ENCODE peak calls at places on chromosomes 4 and X, in five cellular contexts. Y is HCT116, X is GM23248, Q is neural progenitor cell, M is GM23338. R is an unnamed sample.

GRCh38 chr4:55524844-55525571 is 21.7 kb downstream of the CLOCK start:
- DNase-seq in Y (no peak), X (peak), Q (no peak), M (no peak), R (no peak)

GRCh38 chrX:68876731-68877130 is 47.9 kb downstream of the EFNB1 start:
- DNase-seq in X (no peak), Y (no peak), Q (peak), M (no peak), R (no peak)

GRCh38 chr4:42671431-42672194 is 14.7 kb upstream of the ATP8A1 start:
- DNase-seq in Y (no peak), X (no peak), M (no peak), Q (no peak), R (no peak)

GRCh38 chrX:131895002-131895401 is 128.1 kb upstream of the STK26 start:
- DNase-seq in M (no peak), Y (no peak), Q (no peak), X (peak), R (peak)

GRCh38 chr4:45663495-45664148 is 460.2 kb downstream of the GABRG1 start:
- DNase-seq in Y (no peak), X (peak), M (no peak), Q (no peak), R (no peak)

GRCh38 chrX:123959281-123960063 is 2.0 kb upstream of the STAG2 start:
- DNase-seq in X (peak), Y (no peak), M (peak), Q (peak), R (peak)

GRCh38 chrX:129808829-129809745 is 29.3 kb downstream of the SASH3 start:
- DNase-seq in X (peak), Q (no peak), Y (no peak), M (no peak), R (no peak)

GRCh38 chr4:41216294-41217019 is 2.1 kb upstream of the APBB2 start:
- DNase-seq in Y (peak), X (peak), M (peak), Q (peak), R (peak)

GRCh38 chr4:22483551-22483981 is 32.3 kb downstream of the ADGRA3 start:
- DNase-seq in Y (no peak), X (peak), Q (no peak), M (no peak), R (peak)

GRCh38 chr4:38802561-38803355 is 1.8 kb downstream of the TLR1 start:
- DNase-seq in X (no peak), M (peak), Y (no peak), Q (no peak), R (peak)

GRCh38 chr4:40826821-40827220 is 77.1 kb downstream of the NSUN7 start:
- DNase-seq in X (no peak), Q (no peak), M (no peak), Y (no peak), R (no peak)

GRCh38 chrX:49165901-49166881 is 3.6 kb downstream of the MAGIX start:
- DNase-seq in X (peak), Q (peak), Y (peak), M (peak), R (no peak)

GRCh38 chrX:8036914-8037313 is 109.7 kb upstream of the PNPLA4 start:
- DNase-seq in X (no peak), Y (no peak), M (no peak), Q (no peak), R (no peak)

GRCh38 chr4:66647468-66647867 is 897.8 kb downstream of the CENPC start:
- DNase-seq in Q (no peak), X (no peak), M (no peak), Y (no peak), R (peak)

GRCh38 chr4:186134254-186134653 is 29.8 kb downstream of the FAM149A start:
- DNase-seq in Q (no peak), M (no peak), X (no peak), Y (no peak), R (no peak)

GRCh38 chr4:86453044-86453501 is 93.2 kb upstream of the MAPK10 start:
- DNase-seq in Q (no peak), Y (no peak), X (no peak), M (no peak), R (peak)

GRCh38 chr4:73944061-73944875 is 37.6 kb downstream of the PF4 start:
- DNase-seq in Y (no peak), M (peak), Q (peak), X (peak), R (no peak)

GRCh38 chrX:126552313-126553022 is at the start of gene DCAF12L1:
- DNase-seq in M (peak), X (no peak), Q (peak), Y (no peak), R (no peak)

GRCh38 chr4:38396845-38397547 is 267.0 kb upstream of the KLF3 start:
- DNase-seq in X (no peak), Q (no peak), Y (no peak), M (peak), R (no peak)

GRCh38 chr4:142883433-142883832 is 37.3 kb upstream of the INPP4B start:
- DNase-seq in X (peak), Y (peak), M (peak), Q (peak), R (peak)

GRCh38 chrX:104335765-104336164 is 81.0 kb upstream of the ESX1 start:
- DNase-seq in Y (no peak), M (no peak), X (peak), Q (no peak), R (peak)

GRCh38 chrX:108736509-108737479 is at the start of gene IRS4:
- DNase-seq in Y (no peak), M (peak), Q (peak), X (peak), R (peak)

GRCh38 chrX:31293409-31293808 is 221.6 kb upstream of the FTHL17 start:
- DNase-seq in M (no peak), X (no peak), Q (no peak), Y (no peak), R (no peak)

GRCh38 chr4:15197005-15197404 is 194.7 kb downstream of the CPEB2 start:
- DNase-seq in X (peak), M (peak), Y (no peak), Q (peak), R (peak)

GRCh38 chr4:69054578-69055200 is 41.6 kb upstream of the UGT2B7 start:
- DNase-seq in X (peak), M (no peak), Y (peak), Q (no peak), R (peak)

GRCh38 chrX:112368371-112368770 is 285.8 kb upstream of the TRPC5 start:
- DNase-seq in Y (no peak), X (peak), Q (peak), M (peak), R (no peak)

GRCh38 chr4:72770708-72771107 is 201.7 kb upstream of the ADAMTS3 start:
- DNase-seq in Y (no peak), X (no peak), Q (no peak), M (no peak), R (no peak)

GRCh38 chrX:130702867-130703707 is 199.9 kb downstream of the ENOX2 start:
- DNase-seq in Y (no peak), Q (no peak), M (no peak), X (peak), R (peak)

GRCh38 chr4:52982246-52982950 is 120.3 kb downstream of the RASL11B start:
- DNase-seq in X (peak), Q (peak), Y (peak), M (peak), R (peak)

GRCh38 chrX:989959-990510 is 222.4 kb downstream of the CRLF2 start:
- DNase-seq in M (no peak), Q (peak), Y (peak), X (no peak), R (no peak)

GRCh38 chr4:33715996-33716395 is 2528.3 kb downstream of the ARAP2 start:
- DNase-seq in Y (no peak), X (peak), M (no peak), Q (no peak), R (peak)

GRCh38 chr4:33482773-33483172 is 2761.5 kb downstream of the ARAP2 start:
- DNase-seq in Q (no peak), Y (no peak), M (no peak), X (no peak), R (peak)

GRCh38 chrX:40012039-40012799 is 85.5 kb downstream of the BCOR start:
- DNase-seq in M (peak), Q (peak), Y (no peak), X (peak), R (peak)
- TF ChIP-seq EZH2phosphoT487 in M (no peak), Q (no peak), Y (no peak), X (no peak), R (peak)

GRCh38 chr4:7199771-7200441 is 7.6 kb downstream of the SORCS2 start:
- DNase-seq in Y (no peak), M (no peak), Q (no peak), X (no peak), R (no peak)
- TF ChIP-seq EZH2phosphoT487 in Y (no peak), M (no peak), Q (no peak), X (no peak), R (no peak)

GRCh38 chr4:25865586-25865985 is 2.8 kb upstream of the SEL1L3 start:
- DNase-seq in Q (no peak), Y (peak), M (peak), X (peak), R (peak)
- TF ChIP-seq EZH2phosphoT487 in Q (no peak), Y (no peak), M (no peak), X (no peak), R (no peak)

GRCh38 chrX:14963447-14964236 is 90.4 kb downstream of the MOSPD2 start:
- DNase-seq in Q (no peak), X (peak), M (no peak), Y (peak), R (peak)
- TF ChIP-seq EZH2phosphoT487 in Q (no peak), X (no peak), M (no peak), Y (no peak), R (no peak)

DNA sequence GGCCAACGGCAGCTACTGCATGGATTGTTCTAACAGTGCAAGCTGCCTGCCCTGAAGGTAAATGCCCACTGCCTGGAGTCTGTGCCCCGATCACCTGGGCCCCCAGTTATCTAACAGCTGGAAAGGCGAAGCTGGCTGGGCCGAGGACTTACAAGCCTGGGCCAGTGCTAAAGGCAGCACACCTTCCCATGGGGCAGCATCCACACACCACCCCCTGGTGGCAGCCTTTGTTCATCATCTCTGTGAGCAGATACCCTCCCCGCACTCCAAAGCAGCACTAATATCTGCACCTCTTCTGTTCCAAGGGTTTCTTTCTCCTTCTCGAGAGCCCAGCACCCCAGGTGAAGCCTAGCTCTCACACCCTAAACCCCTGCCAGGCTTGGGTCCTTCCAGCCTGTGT is 7.6 kb downstream of the SLC2A9 start:
- DNase-seq in M (peak), Q (peak), X (peak), Y (peak), R (peak)
- TF ChIP-seq EZH2phosphoT487 in M (no peak), Q (no peak), X (no peak), Y (no peak), R (no peak)

GRCh38 chr4:64821612-64822011 is 412.4 kb upstream of the TECRL start:
- DNase-seq in Y (no peak), M (no peak), X (no peak), Q (no peak), R (no peak)
- TF ChIP-seq EZH2phosphoT487 in Y (no peak), M (no peak), X (no peak), Q (no peak), R (no peak)

GRCh38 chrX:74351760-74352159 is 47.8 kb downstream of the ZCCHC13 start:
- DNase-seq in Y (no peak), Q (no peak), M (no peak), X (peak), R (no peak)

GRCh38 chrX:74349387-74349786 is 45.4 kb downstream of the ZCCHC13 start:
- DNase-seq in Y (peak), X (peak), M (no peak), Q (no peak), R (peak)

DNA sequence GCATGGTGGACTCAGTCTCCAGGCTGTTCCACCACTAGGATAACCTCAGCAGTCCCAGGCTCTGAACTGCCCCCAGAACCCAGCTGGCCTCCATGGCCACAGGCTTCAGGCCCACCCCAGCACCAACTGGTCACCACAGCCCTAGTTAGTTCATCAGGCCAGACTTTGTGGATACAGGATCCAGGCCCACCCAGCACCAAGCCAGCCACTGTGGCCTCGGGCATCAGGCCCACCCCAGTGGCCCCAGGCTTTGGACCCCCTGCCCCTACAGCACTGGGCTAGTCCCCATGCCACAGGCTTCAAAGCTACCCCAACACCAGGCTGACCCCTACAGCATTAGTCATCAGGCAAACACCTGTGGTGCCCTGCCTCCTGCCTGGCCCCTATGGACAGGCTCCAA is 50.0 kb downstream of the ZCCHC13 start:
- DNase-seq in X (no peak), M (no peak), Y (no peak), Q (no peak), R (no peak)
- TF ChIP-seq EZH2phosphoT487 in X (no peak), M (no peak), Y (no peak), Q (no peak), R (no peak)

DNA sequence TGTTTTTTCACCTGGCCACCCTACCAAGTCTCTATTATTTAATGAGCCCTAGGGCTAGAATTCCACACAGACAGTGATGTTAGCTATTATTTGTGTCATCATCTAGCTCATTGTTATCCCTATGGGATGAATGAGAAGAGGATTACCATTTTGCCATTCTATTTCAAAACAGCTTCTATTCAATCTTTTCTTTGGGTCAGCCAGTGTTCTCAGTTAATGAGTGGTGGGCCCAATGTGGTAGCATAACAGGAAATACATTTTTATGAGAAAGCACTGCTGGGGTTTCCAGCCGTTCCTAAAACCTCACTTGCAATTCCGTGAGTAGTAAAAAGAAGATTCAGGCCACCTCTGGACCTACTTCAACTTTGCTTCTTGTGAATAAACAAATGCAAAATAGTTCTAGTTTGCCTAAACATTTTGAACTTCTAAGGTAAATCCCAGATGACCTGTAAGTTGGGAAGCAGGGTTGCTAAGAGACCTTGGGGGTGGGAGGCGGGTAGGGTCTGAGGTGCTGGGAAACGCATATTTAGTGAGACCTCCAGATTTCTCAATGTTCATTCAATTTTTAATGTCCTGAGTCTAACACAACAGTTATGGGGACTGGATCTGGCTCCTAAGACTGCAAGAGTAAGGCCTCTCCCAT is 24.8 kb upstream of the CYP2U1 start:
- DNase-seq in M (peak), X (no peak), Y (no peak), Q (no peak), R (no peak)
- TF ChIP-seq EZH2phosphoT487 in M (no peak), X (no peak), Y (no peak), Q (no peak), R (no peak)

GRCh38 chr4:16289872-16290554 is 63.7 kb upstream of the TAPT1 start:
- DNase-seq in X (peak), Y (peak), Q (peak), M (peak), R (peak)

GRCh38 chr4:16290681-16291420 is 64.6 kb upstream of the TAPT1 start:
- DNase-seq in Y (no peak), X (no peak), Q (no peak), M (no peak), R (no peak)

GRCh38 chr4:16293205-16293860 is 67.1 kb upstream of the TAPT1 start:
- DNase-seq in X (no peak), M (peak), Y (no peak), Q (no peak), R (no peak)

GRCh38 chr4:16297003-16297402 is 70.7 kb upstream of the TAPT1 start:
- DNase-seq in X (peak), M (no peak), Y (no peak), Q (no peak), R (no peak)

GRCh38 chr4:16294455-16294854 is 68.2 kb upstream of the TAPT1 start:
- DNase-seq in Q (no peak), X (peak), M (no peak), Y (no peak), R (no peak)
- TF ChIP-seq EZH2phosphoT487 in Q (no peak), X (no peak), M (no peak), Y (no peak), R (no peak)

DNA sequence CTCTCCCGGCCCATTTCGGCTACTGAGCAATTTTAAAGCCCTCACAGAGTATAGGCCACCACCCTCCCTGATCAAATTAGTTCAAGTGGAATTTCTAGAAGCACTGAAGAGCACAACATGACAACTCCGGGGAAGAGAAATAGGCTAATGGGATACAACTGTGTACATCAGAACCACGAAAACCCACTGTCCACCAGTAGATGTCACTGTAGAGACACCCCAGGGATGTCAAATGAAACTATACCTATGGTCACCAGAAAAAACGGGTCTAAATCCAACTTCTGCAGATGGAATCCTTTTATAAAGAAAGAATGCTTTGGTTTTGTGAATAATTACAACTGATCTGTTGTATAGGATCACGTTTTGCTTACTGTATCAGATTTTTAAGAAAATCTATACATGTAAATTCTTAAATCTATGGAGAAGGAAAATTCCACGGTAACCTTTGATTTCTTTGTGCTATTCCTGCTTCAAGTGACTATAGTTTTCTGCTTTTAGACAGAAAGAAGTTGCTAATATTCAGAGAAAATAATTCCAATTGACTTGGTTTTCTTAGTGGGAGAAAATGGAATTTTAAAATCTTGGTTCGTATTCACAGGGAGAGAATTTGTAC is 29.5 kb upstream of the MAP3K15 start:
- DNase-seq in X (peak), M (peak), Y (peak), Q (peak), R (peak)
- TF ChIP-seq EZH2phosphoT487 in X (no peak), M (no peak), Y (no peak), Q (no peak), R (no peak)

R was measured in PC-3.